ENCODE peak calls at places on chromosomes 12 and 14, in ten cellular contexts. G is AG10803; O is activated CD4-positive, alpha-beta T cell treated with anti-CD3 and anti-CD28 coated beads, Interleukin-2, amount 10 ng/mL, durations not matched to agents 24 days and 14 days; A is activated naive CD8-positive, alpha-beta T cell treated with anti-CD3 and anti-CD28 coated beads for 36 hours; T is SW 1271; Z is body of pancreas; J is AG09319; Y is memory B cell; E is foreskin keratinocyte; M is fibroblast of the aortic adventitia. F is an unnamed sample.

GRCh38 chr14:54147285-54147684 is 190.7 kb upstream of the BMP4 start:
- DNase-seq in J (no peak), Z (no peak), Y (no peak), M (peak; percentile 65), T (no peak), O (no peak), G (no peak), E (peak; percentile 70), A (no peak), F (no peak)

GRCh38 chr12:80977356-80977755 is 39.6 kb upstream of the LIN7A start:
- DNase-seq in M (no peak), T (no peak), J (no peak), G (no peak), A (no peak), Z (no peak), Y (no peak), O (no peak), E (no peak), F (no peak)

GRCh38 chr14:54564071-54564798 is 2.7 kb upstream of the SAMD4A start:
- DNase-seq in G (peak; percentile 47), Y (no peak), E (no peak), M (peak; percentile 73), A (no peak), O (no peak), J (no peak), T (peak; percentile 70), Z (no peak), F (no peak)

GRCh38 chr12:131122631-131123030 is 168.9 kb downstream of the ADGRD1 start:
- DNase-seq in G (no peak), E (no peak), M (no peak), J (no peak), Z (no peak), T (no peak), O (no peak), A (no peak), Y (no peak), F (no peak)

GRCh38 chr12:131028587-131029338 is 75.1 kb downstream of the ADGRD1 start:
- DNase-seq in A (no peak), Z (no peak), E (no peak), Y (no peak), M (no peak), O (no peak), J (no peak), G (no peak), T (no peak), F (no peak)

GRCh38 chr12:111687255-111687654 is 1.4 kb downstream of the ACAD10 start:
- DNase-seq in T (no peak), G (no peak), Z (no peak), M (no peak), J (no peak), E (no peak), O (peak; percentile 65), Y (no peak), A (no peak), F (no peak)

GRCh38 chr14:102929349-102930137 is 7.1 kb downstream of the AMN start:
- DNase-seq in A (no peak), G (no peak), M (no peak), T (no peak), E (no peak), Z (no peak), J (no peak), Y (no peak), O (no peak), F (no peak)

GRCh38 chr12:54286042-54286931 is 5.8 kb downstream of the HNRNPA1 start:
- DNase-seq in Z (no peak), M (peak; percentile 16), J (no peak), A (no peak), Y (no peak), G (no peak), O (no peak), T (no peak), E (peak; percentile 47), F (no peak)

GRCh38 chr12:9750276-9751203 is 10.2 kb downstream of the CD69 start:
- DNase-seq in Z (peak; percentile 36), G (peak; percentile 61), T (peak; percentile 79), E (no peak), Y (no peak), J (peak; percentile 16), M (peak; percentile 67), O (peak; percentile 89), A (no peak), F (no peak)

GRCh38 chr12:2804390-2805145 is 7.9 kb upstream of the ITFG2 start:
- DNase-seq in M (peak; percentile 79), A (no peak), O (no peak), Z (peak; percentile 46), G (peak; percentile 61), Y (no peak), E (no peak), T (no peak), J (no peak), F (no peak)

GRCh38 chr14:85536835-85537195 is 6.9 kb downstream of the FLRT2 start:
- DNase-seq in T (no peak), Y (no peak), M (peak; percentile 73), G (peak; percentile 43), J (no peak), A (no peak), Z (no peak), E (no peak), O (no peak), F (no peak)

GRCh38 chr12:54082402-54082892 is 28.8 kb downstream of the HOXC4 start:
- DNase-seq in G (no peak), A (peak; percentile 32), E (no peak), T (no peak), O (peak; percentile 79), Y (peak; percentile 31), J (no peak), Z (no peak), M (no peak), F (no peak)

GRCh38 chr12:123063535-123063934 is 83.1 kb downstream of the ARL6IP4 start:
- DNase-seq in T (peak; percentile 5), J (no peak), Z (no peak), A (no peak), O (peak; percentile 69), M (no peak), Y (no peak), E (no peak), G (no peak), F (no peak)

GRCh38 chr14:99034711-99035171 is 237.3 kb downstream of the BCL11B start:
- DNase-seq in J (no peak), O (no peak), T (no peak), A (no peak), M (no peak), Z (no peak), Y (no peak), E (no peak), G (no peak), F (no peak)

GRCh38 chr12:122161682-122162081 is 12.3 kb downstream of the IL31 start:
- DNase-seq in E (no peak), Y (no peak), M (no peak), Z (no peak), T (no peak), J (no peak), A (no peak), G (no peak), O (no peak), F (no peak)

GRCh38 chr12:22173154-22173553 is 127.1 kb downstream of the CMAS start:
- DNase-seq in J (no peak), O (no peak), G (no peak), E (no peak), M (peak; percentile 33), A (no peak), Z (no peak), T (no peak), Y (no peak), F (no peak)

GRCh38 chr14:47438650-47439140 is 236.7 kb downstream of the MDGA2 start:
- DNase-seq in E (peak; percentile 9), Z (no peak), T (peak; percentile 3), J (no peak), Y (no peak), O (no peak), M (no peak), G (no peak), A (no peak), F (no peak)

GRCh38 chr12:51895378-51896135 is 7.7 kb downstream of the ANKRD33 start:
- DNase-seq in T (no peak), G (no peak), Z (no peak), O (no peak), Y (no peak), E (no peak), A (no peak), M (no peak), J (no peak), F (no peak)

F was measured in LNCaP clone FGC.